ENCODE peak calls at places on chromosomes 11 and 22, in five cellular contexts. Y is IMR-90, C is fibroblast of lung, J is amygdala, E is PC-9. T is an unnamed sample.

GRCh38 chr11:68296344-68297051 is 15.9 kb upstream of the LRP5 start:
- DNase-seq in E (no peak), J (no peak), Y (no peak), C (no peak), T (no peak)

GRCh38 chr22:46798366-46799057 is 36.1 kb downstream of the TBC1D22A start:
- DNase-seq in E (peak; percentile 72), J (peak; percentile 74), C (peak; percentile 70), Y (peak; percentile 66), T (peak; percentile 85)

GRCh38 chr22:39956932-39957664 is 3.1 kb upstream of the TMA7B start:
- DNase-seq in Y (no peak), C (no peak), E (no peak), J (no peak), T (no peak)

GRCh38 chr11:12154871-12155668 is 44.7 kb downstream of the MICAL2 start:
- DNase-seq in E (no peak), J (no peak), Y (no peak), C (no peak), T (no peak)

GRCh38 chr11:74717211-74717997 is 13.8 kb downstream of the CHRDL2 start:
- DNase-seq in J (no peak), E (no peak), Y (no peak), C (no peak), T (no peak)

GRCh38 chr11:66112640-66113098 is 42.6 kb downstream of the PACS1 start:
- DNase-seq in C (peak; percentile 43), Y (peak; percentile 76), J (no peak), E (peak; percentile 63), T (peak; percentile 66)

GRCh38 chr11:131754671-131755070 is 384.3 kb downstream of the NTM start:
- DNase-seq in C (peak; percentile 31), Y (peak; percentile 63), J (no peak), E (no peak), T (peak; percentile 13)

GRCh38 chr22:46737976-46738641 is at the start of gene CERK:
- DNase-seq in Y (peak; percentile 62), C (peak; percentile 76), J (peak; percentile 73), E (no peak), T (peak; percentile 88)

GRCh38 chr11:45654741-45655283 is 10.6 kb downstream of the CHST1 start:
- DNase-seq in J (no peak), E (no peak), C (no peak), Y (no peak), T (no peak)

GRCh38 chr11:45182902-45183301 is 36.5 kb downstream of the PRDM11 start:
- DNase-seq in Y (peak; percentile 19), E (no peak), C (peak; percentile 39), J (no peak), T (peak; percentile 48)

GRCh38 chr11:33997473-33998347 is 53.8 kb upstream of the CAPRIN1 start:
- DNase-seq in E (no peak), J (peak; percentile 7), Y (no peak), C (peak; percentile 2), T (no peak)

GRCh38 chr11:103773537-103773936 is 262.9 kb upstream of the DDI1 start:
- DNase-seq in C (no peak), E (no peak), J (no peak), Y (no peak), T (no peak)

GRCh38 chr22:38455530-38456271 is 702 bp upstream of the KCNJ4 start:
- DNase-seq in C (peak; percentile 39), Y (peak; percentile 26), J (no peak), E (no peak), T (no peak)

GRCh38 chr11:76155455-76156232 is 50.7 kb downstream of the WNT11 start:
- DNase-seq in E (no peak), C (no peak), J (no peak), Y (no peak), T (no peak)

GRCh38 chr11:96187779-96188624 is 155.0 kb downstream of the MAML2 start:
- DNase-seq in C (peak; percentile 67), J (no peak), E (peak; percentile 93), Y (peak; percentile 85), T (peak; percentile 65)

GRCh38 chr11:65502274-65502851 is 3.5 kb downstream of the MALAT1 start:
- DNase-seq in Y (peak; percentile 61), C (peak; percentile 69), J (no peak), E (no peak), T (no peak)

GRCh38 chr11:63866211-63866610 is 27.3 kb downstream of the MARK2 start:
- DNase-seq in Y (peak; percentile 61), E (peak; percentile 73), J (no peak), C (peak; percentile 80), T (no peak)

GRCh38 chr11:94623120-94623735 is 56.1 kb downstream of the PIWIL4 start:
- DNase-seq in E (peak; percentile 87), J (peak; percentile 19), Y (peak; percentile 78), C (peak; percentile 79), T (peak; percentile 81)

GRCh38 chr22:44160416-44160815 is 20.3 kb upstream of the PARVG start:
- DNase-seq in C (no peak), J (no peak), E (no peak), Y (no peak), T (no peak)

GRCh38 chr11:2889399-2890273 is 4.1 kb upstream of the CDKN1C start:
- DNase-seq in J (no peak), C (no peak), Y (no peak), E (no peak), T (no peak)

GRCh38 chr11:80417681-80418080 is 976.9 kb upstream of the TENM4 start:
- DNase-seq in J (no peak), E (peak; percentile 6), Y (no peak), C (peak; percentile 9), T (no peak)

GRCh38 chr11:67371549-67372231 is 1.7 kb downstream of the CLCF1 start:
- DNase-seq in C (peak; percentile 43), J (no peak), Y (peak; percentile 52), E (no peak), T (peak; percentile 75)

GRCh38 chr11:21806508-21806907 is 386.4 kb upstream of the ANO5 start:
- DNase-seq in C (no peak), J (no peak), Y (no peak), E (no peak), T (no peak)

GRCh38 chr11:2100361-2101170 is 38.6 kb downstream of the IGF2 start:
- DNase-seq in Y (no peak), J (no peak), E (no peak), C (no peak), T (no peak)

GRCh38 chr11:45110562-45110961 is 35.9 kb upstream of the PRDM11 start:
- DNase-seq in C (peak; percentile 77), Y (peak; percentile 68), E (peak; percentile 49), J (no peak), T (peak; percentile 80)

GRCh38 chr11:45133871-45134270 is 12.6 kb upstream of the PRDM11 start:
- DNase-seq in Y (no peak), C (no peak), E (no peak), J (no peak), T (no peak)

GRCh38 chr11:48005133-48005532 is 24.8 kb downstream of the PTPRJ start:
- DNase-seq in Y (no peak), J (no peak), E (no peak), C (peak; percentile 47), T (no peak)